ENCODE peak calls at places on chromosome 19, in five cellular contexts. Q is BE2C; E is activated T-helper 1 cell treated with anti-CD3 and anti-CD28 coated beads, Interleukin-12 subunit alpha, Interleukin-12 subunit beta, Interleukin-2, Interleukin-4 antibody, amounts not matched to agents 30 ng/mL and 10 ng/mL and 1 ng/mL, durations not matched to agents 14 hours and 24 hours and 36 hours; O is psoas muscle; H is Peyer's patch. V is an unnamed sample.

GRCh38 chr19:531753-532571 is at the start of gene CDC34:
- DNase-seq in E (no peak), Q (no peak), H (no peak), O (no peak), V (no peak)

GRCh38 chr19:55257461-55258411 is 1.1 kb downstream of the PPP6R1 start:
- DNase-seq in O (peak), E (peak), Q (no peak), H (no peak), V (peak)

GRCh38 chr19:18291019-18291524 is 9.7 kb upstream of the JUND start:
- DNase-seq in O (no peak), Q (no peak), E (no peak), H (no peak), V (no peak)

GRCh38 chr19:38733493-38734175 is 10.6 kb downstream of the CAPN12 start:
- DNase-seq in H (peak), Q (no peak), E (no peak), O (no peak), V (no peak)

GRCh38 chr19:4582980-4583842 is 23.7 kb upstream of the SEMA6B start:
- DNase-seq in E (no peak), Q (no peak), H (no peak), O (no peak), V (no peak)

GRCh38 chr19:38021356-38021755 is 114.3 kb downstream of the SIPA1L3 start:
- DNase-seq in Q (no peak), O (no peak), E (no peak), H (no peak), V (no peak)

GRCh38 chr19:21482863-21483276 is 22.5 kb upstream of the ZNF429 start:
- DNase-seq in E (peak), O (peak), H (peak), Q (peak), V (no peak)

GRCh38 chr19:17766543-17767131 is 15.4 kb downstream of the FCHO1 start:
- DNase-seq in Q (peak), E (peak), O (peak), H (peak), V (peak)

GRCh38 chr19:55070755-55071502 is 4.7 kb upstream of the EPS8L1 start:
- DNase-seq in E (no peak), Q (no peak), H (peak), O (no peak), V (peak)

GRCh38 chr19:42335374-42335936 is 10.0 kb downstream of the MEGF8 start:
- DNase-seq in H (no peak), E (no peak), Q (no peak), O (no peak), V (no peak)

GRCh38 chr19:55590621-55591020 is 8.7 kb downstream of the FIZ1 start:
- DNase-seq in E (no peak), Q (no peak), H (no peak), O (peak), V (no peak)

GRCh38 chr19:16044746-16045145 is 31.5 kb upstream of the TPM4 start:
- DNase-seq in O (no peak), E (no peak), Q (no peak), H (no peak), V (no peak)

GRCh38 chr19:42563352-42564210 is 31.1 kb downstream of the CEACAM8 start:
- DNase-seq in Q (peak), O (no peak), H (peak), E (no peak), V (peak)

GRCh38 chr19:869245-870177 is 10.0 kb downstream of the CFD start:
- DNase-seq in H (peak), O (peak), Q (no peak), E (no peak), V (peak)

GRCh38 chr19:19407640-19407933 is 2.1 kb downstream of the GATAD2A start:
- DNase-seq in O (no peak), Q (no peak), E (no peak), H (no peak), V (no peak)

GRCh38 chr19:39372047-39372802 is 18.7 kb downstream of the PAF1 start:
- DNase-seq in H (peak), Q (no peak), E (no peak), O (peak), V (peak)

GRCh38 chr19:438416-438958 is 22.3 kb downstream of the SHC2 start:
- DNase-seq in E (no peak), O (no peak), Q (no peak), H (no peak), V (no peak)

GRCh38 chr19:44202974-44203373 is 9.4 kb upstream of the ZNF227 start:
- DNase-seq in Q (no peak), H (no peak), O (no peak), E (no peak), V (no peak)

GRCh38 chr19:50020481-50020880 is 4.7 kb downstream of the VRK3 start:
- DNase-seq in O (no peak), E (no peak), Q (no peak), H (no peak), V (no peak)

GRCh38 chr19:44092108-44092507 is 2.1 kb upstream of the ZNF224 start:
- DNase-seq in E (no peak), Q (no peak), O (no peak), H (no peak), V (no peak)

GRCh38 chr19:48292798-48293197 is 22.9 kb downstream of the ZNF114 start:
- DNase-seq in H (no peak), Q (no peak), O (no peak), E (no peak), V (no peak)

V was measured in left colon.